ENCODE peak calls at places on chromosome 9, in five cellular contexts. V is K562, S is HepG2, G is SK-N-SH, L is GM12878. R is an unnamed sample.

GRCh38 chr9:108363321-108363720 is 492.5 kb downstream of the ACTL7B start:
- DNase-seq in S (no peak), L (no peak), G (no peak), V (no peak), R (no peak)

GRCh38 chr9:4955836-4956235 is 29.2 kb upstream of the JAK2 start:
- DNase-seq in G (no peak), V (no peak), L (no peak), S (no peak), R (no peak)

GRCh38 chr9:82601272-82601835 is 461.6 kb downstream of the RASEF start:
- DNase-seq in L (no peak), S (peak; percentile 66), G (peak; percentile 47), V (no peak), R (no peak)

GRCh38 chr9:138043411-138044345 is 166.1 kb downstream of the CACNA1B start:
- DNase-seq in S (no peak), L (no peak), G (peak; percentile 14), V (no peak), R (no peak)

GRCh38 chr9:2489838-2490314 is 131.7 kb upstream of the VLDLR start:
- DNase-seq in S (no peak), L (no peak), G (peak; percentile 73), V (no peak), R (no peak)

GRCh38 chr9:106947097-106947496 is 84.1 kb downstream of the ZNF462 start:
- DNase-seq in V (no peak), G (no peak), L (no peak), S (no peak), R (no peak)

GRCh38 chr9:94867281-94867841 is 140.9 kb downstream of the AOPEP start:
- DNase-seq in G (peak; percentile 17), S (peak; percentile 89), L (no peak), V (peak; percentile 66), R (peak; percentile 32)

GRCh38 chr9:73009649-73010288 is 56.9 kb upstream of the ALDH1A1 start:
- DNase-seq in S (no peak), L (no peak), G (no peak), V (peak; percentile 68), R (no peak)

GRCh38 chr9:129496187-129497063 is 124.5 kb downstream of the C9orf50 start:
- DNase-seq in G (peak; percentile 89), L (no peak), V (peak; percentile 78), S (peak; percentile 81), R (peak; percentile 70)

GRCh38 chr9:4837768-4838546 is 45.2 kb downstream of the RCL1 start:
- DNase-seq in L (no peak), G (no peak), S (peak; percentile 81), V (no peak), R (no peak)

GRCh38 chr9:37408933-37409710 is 13.4 kb upstream of the GRHPR start:
- DNase-seq in S (no peak), L (peak; percentile 100), G (no peak), V (no peak), R (no peak)

GRCh38 chr9:78601957-78602565 is 305.1 kb downstream of the PSAT1 start:
- DNase-seq in V (peak; percentile 7), S (peak; percentile 12), G (peak; percentile 30), L (no peak), R (peak; percentile 51)

GRCh38 chr9:121599872-121600585 is 51.4 kb upstream of the DAB2IP start:
- DNase-seq in S (no peak), V (no peak), G (peak; percentile 72), L (no peak), R (peak; percentile 35)

GRCh38 chr9:82922686-82923085 is 140.3 kb downstream of the RASEF start:
- DNase-seq in L (no peak), V (no peak), G (no peak), S (no peak), R (no peak)

GRCh38 chr9:134377143-134377484 is 50.9 kb downstream of the RXRA start:
- DNase-seq in V (no peak), G (no peak), S (no peak), L (no peak), R (no peak)

GRCh38 chr9:98255064-98255577 is 328 bp downstream of the TBC1D2 start:
- DNase-seq in S (no peak), L (no peak), G (no peak), V (no peak), R (peak; percentile 49)

DNA sequence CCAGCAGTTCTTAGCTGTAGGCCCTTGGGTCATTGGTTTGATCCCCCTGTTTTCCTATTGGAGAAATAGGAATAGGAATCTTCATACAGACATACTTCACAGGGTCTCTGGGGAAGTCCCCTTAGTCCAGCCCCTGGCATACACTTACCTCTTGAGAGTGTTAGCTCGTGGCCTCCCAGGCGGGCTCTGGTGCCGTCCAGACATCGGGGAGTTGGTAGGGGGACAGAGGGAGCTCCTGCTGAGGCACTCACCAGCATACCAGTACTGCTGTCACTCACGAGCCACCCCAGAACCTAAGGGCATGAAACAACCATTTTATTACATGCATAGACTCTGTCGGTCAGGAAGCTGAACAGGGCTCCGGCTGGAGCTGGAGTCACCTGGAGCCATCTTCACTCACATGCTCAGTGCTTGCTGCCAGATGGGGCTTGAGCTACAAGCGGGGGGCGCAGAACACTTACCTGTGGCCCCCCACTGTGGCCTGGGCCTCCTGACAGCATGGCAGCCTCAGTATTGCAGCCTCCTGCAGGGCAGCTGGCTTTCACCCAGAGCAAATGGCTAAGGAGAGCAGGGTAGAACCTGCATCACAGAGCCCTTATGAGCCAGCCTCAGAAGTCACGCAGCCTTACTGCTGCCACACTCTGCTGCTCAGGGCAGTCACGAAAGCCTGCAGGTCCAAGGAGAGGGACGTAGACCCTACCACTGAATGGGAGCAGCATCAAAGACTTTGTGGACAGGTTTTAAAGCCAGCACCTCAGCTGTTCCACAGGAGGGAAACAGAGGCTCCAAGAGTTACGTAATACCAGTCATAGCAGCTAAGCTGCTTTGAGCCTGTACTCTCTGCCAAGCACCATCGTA is 58.3 kb upstream of the ANGPTL2 start:
- DNase-seq in S (no peak), G (no peak), L (no peak), V (no peak), R (no peak)
- TF ChIP-seq FOXM1 in S (no peak), G (no peak), L (no peak), V (no peak), R (no peak)

DNA sequence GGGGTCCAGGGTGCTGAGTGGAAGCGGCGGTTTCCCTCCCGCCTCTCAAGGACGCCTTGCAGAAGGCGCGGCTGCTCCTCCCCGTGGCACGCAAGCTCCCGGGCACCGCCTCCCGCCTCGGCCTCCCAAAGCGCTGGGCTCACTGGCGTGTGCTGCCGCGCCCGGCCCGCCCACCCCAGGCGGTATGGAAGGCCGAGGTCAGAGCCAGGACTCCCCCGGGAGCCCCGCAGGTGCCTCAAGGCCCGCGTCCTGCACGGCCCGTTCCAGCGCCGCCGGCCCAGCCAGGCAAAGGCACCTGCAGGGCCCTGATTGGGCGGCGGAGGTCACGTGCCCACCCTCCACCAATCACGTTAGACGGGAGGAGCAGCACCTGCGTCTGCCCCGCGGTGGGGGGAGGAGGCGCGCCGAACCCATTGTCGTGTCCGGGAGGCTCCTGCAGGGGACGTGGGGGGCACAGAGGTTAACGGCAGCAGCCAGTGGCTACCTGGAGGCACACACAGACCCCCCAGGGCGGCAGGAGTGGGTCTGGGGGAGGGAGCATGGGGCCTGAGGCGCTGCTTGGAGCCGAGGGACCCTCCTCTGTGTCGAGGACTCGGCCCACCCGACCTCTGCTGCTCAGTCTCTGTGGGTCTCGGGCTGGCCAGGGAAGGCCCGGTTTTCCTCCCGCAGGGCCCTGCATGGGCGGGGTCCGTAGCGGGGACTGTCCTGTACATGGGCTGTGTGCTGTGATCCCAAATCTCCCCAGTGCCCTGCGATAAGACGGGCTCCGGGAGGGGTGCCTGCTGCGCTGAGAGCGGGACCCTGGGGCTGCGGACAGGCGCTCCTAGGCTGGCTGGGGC is 2.0 kb upstream of the LCN12 start:
- DNase-seq in V (peak; percentile 100), G (peak; percentile 100), S (peak; percentile 94), L (peak; percentile 73), R (peak; percentile 98)
- TF ChIP-seq FOXM1 in V (no peak), G (no peak), S (no peak), L (no peak), R (no peak)

DNA sequence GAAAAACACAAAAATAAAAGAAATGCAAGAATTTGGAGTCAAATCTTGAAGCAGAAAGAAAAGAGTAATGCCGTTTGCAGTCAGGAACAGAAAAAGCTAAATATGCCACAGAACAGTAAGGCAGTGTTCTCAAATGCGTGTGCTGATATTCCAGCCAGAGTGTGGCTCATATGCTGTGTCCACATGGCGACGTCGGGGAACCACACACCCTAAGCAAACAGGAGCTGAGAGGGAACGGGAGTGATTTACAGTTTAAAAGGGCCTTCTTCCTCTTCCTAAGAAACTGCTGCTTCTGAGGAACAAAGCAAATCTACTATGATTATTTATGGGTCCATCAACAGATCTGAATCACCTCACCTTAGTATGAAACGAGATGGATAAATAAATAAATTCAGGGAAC is 42.7 kb downstream of the DDX31 start:
- DNase-seq in V (no peak), L (no peak), S (no peak), G (no peak), R (no peak)
- TF ChIP-seq FOXM1 in V (no peak), L (no peak), S (no peak), G (no peak), R (no peak)

GRCh38 chr9:92666912-92667532 is 2.9 kb downstream of the IPPK start:
- DNase-seq in V (no peak), G (no peak), L (no peak), S (no peak), R (no peak)

GRCh38 chr9:92668746-92669526 is 995 bp downstream of the IPPK start:
- DNase-seq in G (peak; percentile 53), S (peak; percentile 43), V (peak; percentile 80), L (no peak), R (peak; percentile 38)

GRCh38 chr9:92669890-92670708 is at the start of gene IPPK:
- DNase-seq in V (peak; percentile 97), L (peak; percentile 91), S (peak; percentile 96), G (peak; percentile 99), R (peak; percentile 98)

GRCh38 chr9:92669527-92669889 is 423 bp downstream of the IPPK start:
- DNase-seq in V (peak; percentile 33), S (no peak), G (peak; percentile 71), L (no peak), R (peak; percentile 40)

DNA sequence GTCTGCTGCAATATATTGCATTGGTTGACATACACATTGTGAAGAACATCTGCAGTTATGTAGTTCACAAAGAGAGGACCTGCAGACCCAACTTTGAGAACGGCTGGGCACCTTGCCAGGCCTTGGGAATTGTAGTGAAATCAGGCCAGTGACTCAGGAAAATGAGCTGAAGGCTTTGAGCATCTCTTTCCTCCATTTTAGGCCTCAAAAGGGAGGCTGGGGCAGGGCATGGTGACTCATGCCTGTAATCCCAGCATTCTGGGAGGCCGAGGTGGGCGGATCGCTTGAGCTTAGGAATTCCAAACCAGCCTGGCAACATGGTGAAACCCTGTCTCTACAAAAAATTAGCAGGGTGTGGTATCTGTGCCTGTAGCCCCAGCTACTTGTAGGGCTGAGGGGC is 1.4 kb upstream of the IPPK start:
- DNase-seq in V (peak; percentile 33), G (no peak), S (peak; percentile 47), L (no peak), R (no peak)
- TF ChIP-seq FOXM1 in V (no peak), G (no peak), S (no peak), L (no peak), R (no peak)

GRCh38 chr9:111161015-111161415 is 122.7 kb upstream of the LPAR1 start:
- DNase-seq in S (no peak), L (no peak), G (no peak), V (no peak), R (no peak)

GRCh38 chr9:111152614-111153013 is 114.3 kb upstream of the LPAR1 start:
- DNase-seq in S (no peak), V (no peak), G (no peak), L (no peak), R (no peak)

GRCh38 chr9:111153973-111154590 is 115.8 kb upstream of the LPAR1 start:
- DNase-seq in G (no peak), S (no peak), V (no peak), L (no peak), R (no peak)

GRCh38 chr9:111163738-111164399 is 125.6 kb upstream of the LPAR1 start:
- DNase-seq in L (no peak), V (no peak), G (no peak), S (no peak), R (no peak)

GRCh38 chr9:111158375-111158774 is 120.1 kb upstream of the LPAR1 start:
- DNase-seq in V (no peak), G (peak; percentile 30), S (no peak), L (no peak), R (no peak)
- TF ChIP-seq FOXM1 in V (no peak), G (no peak), S (no peak), L (no peak), R (no peak)

R was measured in HEK293T.